ENCODE peak calls at places on chromosomes 11 and 22, in eight cellular contexts. D is adrenal gland; S is heart right ventricle; U is astrocyte; J is endodermal cell; C is psoas muscle; T is left ventricle myocardium inferior; R is CD8-positive, alpha-beta T cell. Q is an unnamed sample. For H3K36me3, the result is how much of the 10 kb centered on the place peaks cover.

GRCh38 chr11:95736268-95737208 is 53.0 kb downstream of the FAM76B start:
- DNase-seq in T (no peak), D (no peak), R (no peak), U (no peak), S (no peak), C (no peak), J (no peak), Q (no peak)

GRCh38 chr11:119774180-119774763 is 45.3 kb upstream of the NECTIN1 start:
- DNase-seq in D (no peak), C (no peak), T (no peak), S (no peak), J (peak), U (no peak), R (no peak), Q (peak)

GRCh38 chr11:36019722-36020121 is 75.9 kb downstream of the LDLRAD3 start:
- DNase-seq in S (no peak), T (no peak), U (no peak), C (peak), J (peak), R (no peak), D (peak), Q (peak)

GRCh38 chr11:119779195-119780071 is 50.4 kb upstream of the NECTIN1 start:
- DNase-seq in U (no peak), J (no peak), D (no peak), T (peak), R (no peak), C (no peak), S (peak), Q (no peak)

GRCh38 chr22:36081023-36081431 is 52.4 kb upstream of the RBFOX2 start:
- DNase-seq in J (no peak), T (no peak), C (peak), S (no peak), U (peak), D (peak), R (no peak), Q (peak)

GRCh38 chr11:44607987-44608386 is 42.5 kb downstream of the CD82 start:
- DNase-seq in S (no peak), T (no peak), J (no peak), U (peak), D (no peak), C (no peak), R (no peak), Q (no peak)

GRCh38 chr22:37431366-37431765 is 4.1 kb upstream of the ELFN2 start:
- DNase-seq in T (no peak), D (no peak), C (no peak), R (no peak), S (no peak), J (peak), U (peak), Q (no peak)

GRCh38 chr11:18192988-18193387 is 20.4 kb downstream of the MRGPRX4 start:
- DNase-seq in D (no peak), J (peak), S (no peak), C (no peak), R (no peak), T (no peak), U (no peak), Q (no peak)

GRCh38 chr11:33089776-33090175 is 50.4 kb downstream of the TCP11L1 start:
- DNase-seq in D (no peak), R (no peak), J (no peak), S (no peak), C (no peak), U (peak), T (no peak), Q (peak)

GRCh38 chr11:33094157-33094556 is 54.8 kb downstream of the TCP11L1 start:
- DNase-seq in U (no peak), D (no peak), C (no peak), T (no peak), J (no peak), R (no peak), S (no peak), Q (no peak)
- H3K36me3 ChIP-seq in U (under half), D (under half), C (under half), T (half or more), J (half or more), R (under half), S (under half), Q (under half)

DNA sequence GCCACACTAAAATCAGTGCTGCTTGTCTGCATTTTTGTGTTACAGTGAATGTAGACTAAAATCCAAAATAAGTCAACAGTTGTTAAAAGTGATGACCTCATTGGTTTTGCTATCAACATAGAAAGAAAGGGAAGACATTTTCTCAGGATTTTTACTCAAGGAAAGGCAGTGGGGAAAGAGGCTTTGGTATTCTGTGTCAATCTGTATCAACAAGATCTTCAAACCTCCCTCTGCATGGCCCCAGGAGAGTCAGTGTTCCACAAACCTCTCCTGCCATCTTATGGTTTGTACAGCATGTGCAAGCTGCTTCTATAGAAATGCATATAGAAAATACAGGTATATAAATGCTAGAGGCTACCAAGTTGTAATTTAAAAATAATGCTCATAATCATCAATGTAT is 13.8 kb upstream of the OR51M1 start:
- DNase-seq in U (no peak), J (no peak), R (no peak), C (no peak), S (no peak), D (no peak), T (no peak), Q (peak)
- TF ChIP-seq CTCF in U (peak), J (peak), R (no peak), C (no peak), S (peak), D (no peak), T (no peak), Q (no peak)

DNA sequence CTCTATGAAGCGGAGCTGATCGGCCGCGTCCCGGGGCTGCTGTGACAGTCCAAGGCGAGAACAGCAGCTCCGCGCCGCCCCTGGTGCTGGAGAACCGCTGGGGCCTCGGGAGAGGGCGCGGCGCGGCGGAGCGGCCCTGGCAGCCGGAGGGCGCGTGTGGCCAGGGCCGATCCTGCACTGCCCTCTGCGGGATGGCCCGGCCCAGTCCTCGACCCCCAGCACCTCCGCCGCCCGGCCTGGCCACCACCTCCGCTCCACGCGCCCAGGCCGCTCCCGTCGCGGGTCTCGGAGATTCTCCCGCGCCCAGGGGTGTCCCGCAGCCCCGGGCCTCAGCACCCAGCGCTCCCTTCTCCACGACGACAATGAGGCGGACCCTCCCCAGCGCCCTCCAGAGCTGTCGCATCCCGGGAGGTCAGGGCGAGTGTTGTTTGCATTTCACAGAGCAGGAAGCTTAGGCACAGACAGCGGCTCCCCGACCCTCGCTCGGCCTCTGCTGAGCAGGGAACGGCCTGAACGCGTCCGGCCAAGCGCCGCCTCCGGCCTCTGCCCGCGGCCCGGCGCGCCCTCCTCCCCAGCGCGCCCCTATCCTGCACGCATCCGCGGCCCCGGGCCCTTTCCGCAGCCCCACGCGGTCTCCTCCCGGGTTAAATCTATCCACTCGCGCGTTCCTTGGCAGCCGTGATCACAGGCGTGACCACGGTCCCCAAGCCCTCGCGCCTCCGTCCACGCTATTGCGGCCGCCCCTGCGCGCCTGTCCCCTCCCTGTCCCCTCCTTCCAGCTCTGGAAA is 109.7 kb downstream of the WNT7B start:
- DNase-seq in J (peak), C (no peak), R (no peak), S (peak), D (no peak), U (no peak), T (no peak), Q (no peak)
- H3K4me3 ChIP-seq in J (peak), C (peak), R (no peak), S (peak), D (peak), U (no peak), T (peak), Q (peak)

DNA sequence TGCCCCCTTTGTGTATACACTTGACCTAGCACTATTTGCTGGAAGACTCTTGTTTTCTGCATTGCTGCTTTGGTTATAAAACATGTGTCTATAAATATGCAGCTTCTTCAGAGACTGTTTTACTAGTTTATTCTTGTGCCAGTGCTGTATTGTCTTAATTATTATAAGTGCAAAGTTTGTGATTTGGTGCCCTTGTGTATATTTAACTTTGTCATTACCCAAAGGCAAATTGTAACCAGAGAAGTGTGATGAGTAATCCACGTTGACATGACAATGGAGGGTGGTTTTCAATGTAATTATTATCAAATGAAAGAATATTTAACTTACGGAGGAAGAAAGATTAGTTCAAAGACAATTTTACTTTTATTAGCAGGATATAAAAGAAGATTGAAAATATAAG is 75.0 kb upstream of the PRODH start:
- DNase-seq in U (no peak), T (no peak), R (no peak), C (no peak), D (no peak), S (no peak), J (no peak), Q (peak)
- H3K36me3 ChIP-seq in U (under half), T (under half), R (under half), C (under half), D (under half), S (under half), J (under half), Q (under half)

DNA sequence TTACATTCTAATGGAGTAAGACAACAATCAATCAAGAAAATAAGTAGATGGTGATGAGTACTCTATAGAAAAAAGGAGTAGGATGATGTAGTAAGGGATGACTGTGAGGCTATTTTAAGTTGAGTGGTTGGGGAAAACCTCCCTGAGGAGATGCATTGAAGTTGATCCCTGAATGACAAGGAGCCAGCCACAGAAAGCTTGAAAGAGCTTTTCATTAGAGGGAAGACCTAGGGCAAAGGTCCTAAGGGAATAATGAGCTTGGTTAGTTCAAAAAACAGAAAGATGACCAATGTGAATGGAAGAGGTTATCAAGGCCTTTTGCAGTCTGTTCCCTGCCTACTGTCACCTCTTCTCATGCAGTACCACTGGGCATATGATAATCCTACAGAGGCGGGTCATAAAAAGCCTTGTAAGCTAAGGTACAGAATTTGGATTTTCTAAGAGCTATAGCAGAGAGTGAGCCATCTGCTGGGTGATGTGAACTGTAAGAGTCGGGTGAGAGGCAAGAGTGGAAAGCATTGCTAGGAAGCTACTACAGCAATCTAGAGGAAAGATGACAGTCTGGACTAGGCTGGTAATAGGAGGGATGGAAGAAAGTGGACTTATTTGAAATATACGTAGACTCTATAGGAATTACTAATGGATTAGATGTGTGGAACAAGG is 3.1 kb downstream of the PPP2R1B start:
- DNase-seq in D (no peak), S (no peak), R (no peak), J (no peak), T (no peak), C (no peak), U (no peak), Q (no peak)
- TF ChIP-seq CTCF in D (no peak), S (peak), R (no peak), J (no peak), T (no peak), C (no peak), U (no peak), Q (no peak)

GRCh38 chr11:121500275-121500674 is 47.5 kb upstream of the SORL1-AS1 start:
- DNase-seq in U (no peak), T (no peak), C (no peak), J (no peak), S (no peak), R (no peak), D (no peak), Q (no peak)

GRCh38 chr11:121500717-121501116 is 48.0 kb upstream of the SORL1-AS1 start:
- DNase-seq in U (no peak), T (no peak), R (no peak), S (no peak), J (no peak), C (no peak), D (no peak), Q (no peak)

GRCh38 chr11:121503056-121503455 is 50.3 kb upstream of the SORL1-AS1 start:
- DNase-seq in U (no peak), C (no peak), J (no peak), T (no peak), S (no peak), R (no peak), D (no peak), Q (peak)

GRCh38 chr11:121497176-121497995 is 44.6 kb upstream of the SORL1-AS1 start:
- DNase-seq in J (no peak), U (no peak), R (no peak), S (no peak), T (no peak), C (no peak), D (no peak), Q (no peak)

DNA sequence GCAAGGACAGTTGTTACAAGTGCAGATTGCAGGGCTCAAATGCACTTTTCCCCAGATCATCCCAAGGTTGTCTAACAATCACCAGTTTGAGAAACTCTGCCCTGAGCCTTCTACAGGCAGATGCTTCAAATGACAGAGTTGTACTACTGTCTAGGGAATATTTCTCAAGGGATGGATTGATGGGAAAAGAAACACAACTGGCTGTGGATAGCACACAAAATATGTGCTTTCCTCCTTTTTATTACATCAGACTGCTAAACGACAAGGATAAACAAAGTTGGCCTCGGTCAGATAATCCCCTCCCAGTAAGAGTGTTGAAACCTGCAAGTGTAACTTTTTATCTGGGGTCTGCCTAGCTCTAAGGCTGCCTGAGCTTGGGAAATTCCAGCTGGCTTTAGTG is 46.6 kb upstream of the SORL1-AS1 start:
- DNase-seq in S (no peak), J (no peak), U (no peak), T (no peak), R (no peak), D (no peak), C (no peak), Q (no peak)
- H3K4me3 ChIP-seq in S (no peak), J (no peak), U (no peak), T (no peak), R (no peak), D (no peak), C (no peak), Q (no peak)

Q was measured in bronchial epithelial cell.